ENCODE peak calls at places on chromosome 14, in eight cellular contexts. F is effector CD4-positive, alpha-beta T cell; P is AG10803; J is NCI-H1417 treated with DMSO at 0.1 percent for 48 hours; Z is activated CD4-positive, alpha-beta T cell treated with anti-CD3 and anti-CD28 coated beads for 24 hours; B is immature natural killer cell; K is stimulated activated CD8-positive, alpha-beta memory T cell treated with anti-CD3 and anti-CD28 coated beads, Interleukin-4, amount 100 ng/mL, for 1 hour; Y is ovary. U is an unnamed sample.

GRCh38 chr14:76546426-76547221 is 170.7 kb downstream of the ESRRB start:
- DNase-seq in Z (no peak), K (no peak), P (no peak), B (no peak), J (no peak), Y (no peak), F (no peak), U (peak; percentile 84)

GRCh38 chr14:105312973-105313372 is 1.6 kb upstream of the PACS2 start:
- DNase-seq in Z (no peak), Y (no peak), K (no peak), B (no peak), J (no peak), P (no peak), F (no peak), U (no peak)

GRCh38 chr14:70697681-70698080 is 56.0 kb downstream of the TTC9 start:
- DNase-seq in B (no peak), J (no peak), K (no peak), Z (no peak), F (no peak), Y (no peak), P (no peak), U (no peak)

GRCh38 chr14:29627141-29627540 is 300.5 kb downstream of the PRKD1 start:
- DNase-seq in K (no peak), J (no peak), P (peak; percentile 65), Z (no peak), Y (no peak), F (no peak), B (no peak), U (no peak)

GRCh38 chr14:88352299-88353097 is 29.4 kb upstream of the KCNK10 start:
- DNase-seq in P (no peak), K (no peak), B (no peak), Z (no peak), Y (no peak), J (peak; percentile 62), F (no peak), U (no peak)

GRCh38 chr14:24179294-24179960 is 7.5 kb downstream of the REC8 start:
- DNase-seq in F (no peak), P (no peak), Y (no peak), J (no peak), K (no peak), Z (no peak), B (no peak), U (no peak)

GRCh38 chr14:68135566-68135965 is 316.0 kb downstream of the RAD51B start:
- DNase-seq in Z (no peak), Y (no peak), K (no peak), F (no peak), P (peak; percentile 81), B (no peak), J (no peak), U (no peak)

GRCh38 chr14:22403286-22403685 is 185.7 kb downstream of the DAD1 start:
- DNase-seq in Z (no peak), F (no peak), K (no peak), B (no peak), J (no peak), P (no peak), Y (no peak), U (no peak)

GRCh38 chr14:62103497-62103896 is 341.3 kb downstream of the SNAPC1 start:
- DNase-seq in Y (no peak), J (peak; percentile 70), Z (no peak), F (no peak), B (no peak), K (no peak), P (no peak), U (no peak)

GRCh38 chr14:99809376-99809775 is 16.2 kb downstream of the EML1 start:
- DNase-seq in P (peak; percentile 94), Y (peak; percentile 66), F (no peak), J (no peak), B (no peak), K (no peak), Z (no peak), U (peak; percentile 66)

GRCh38 chr14:89198544-89199329 is 218.3 kb downstream of the FOXN3 start:
- DNase-seq in F (no peak), P (no peak), J (no peak), K (no peak), Z (no peak), B (no peak), Y (no peak), U (peak; percentile 20)

GRCh38 chr14:49972199-49972671 is 79.4 kb downstream of the ARF6 start:
- DNase-seq in K (no peak), J (no peak), F (no peak), Z (no peak), P (peak; percentile 82), Y (no peak), B (no peak), U (no peak)

GRCh38 chr14:40981247-40981646 is 625.4 kb upstream of the LRFN5 start:
- DNase-seq in F (no peak), B (no peak), K (no peak), Z (no peak), J (no peak), P (no peak), Y (no peak), U (no peak)